ENCODE peak calls at places on chromosome 22, in four cellular contexts. X, Y, P and C are unnamed samples.
A peak's percentile ranks its signal among the peaks of the same experiment; 100 is the strongest.

GRCh38 chr22:36977947-36978660 is 41.1 kb downstream of the TST start:
- DNase-seq in X (peak; percentile 94), Y (peak; percentile 89), P (peak; percentile 91), C (peak; percentile 86)

GRCh38 chr22:30116362-30117117 is 36.3 kb downstream of the HORMAD2 start:
- DNase-seq in X (no peak), Y (no peak), P (no peak), C (peak; percentile 69)

GRCh38 chr22:37161442-37161841 is 11.7 kb upstream of the IL2RB start:
- DNase-seq in X (peak; percentile 55), Y (no peak), P (no peak), C (no peak)

GRCh38 chr22:42745118-42745517 is 24.4 kb upstream of the A4GALT start:
- DNase-seq in X (no peak), Y (no peak), P (no peak), C (peak; percentile 78)

GRCh38 chr22:43393132-43393844 is 18.5 kb upstream of the MPPED1 start:
- DNase-seq in X (no peak), Y (no peak), P (no peak), C (no peak)

GRCh38 chr22:35521358-35522264 is 19.0 kb upstream of the RASD2 start:
- DNase-seq in X (no peak), Y (no peak), P (no peak), C (no peak)

GRCh38 chr22:30582788-30583575 is 8.5 kb upstream of the GAL3ST1 start:
- DNase-seq in X (no peak), Y (no peak), P (no peak), C (no peak)

GRCh38 chr22:48567213-48567975 is 1260.3 kb downstream of the BRD1 start:
- DNase-seq in X (no peak), Y (no peak), P (no peak), C (no peak)

GRCh38 chr22:48629631-48630443 is 1197.8 kb downstream of the BRD1 start:
- DNase-seq in X (no peak), Y (no peak), P (no peak), C (no peak)

GRCh38 chr22:21755855-21756284 is 20.3 kb upstream of the YPEL1 start:
- DNase-seq in X (no peak), Y (no peak), P (no peak), C (peak; percentile 73)

GRCh38 chr22:39617342-39617741 is 46.8 kb downstream of the CACNA1I start:
- DNase-seq in X (no peak), Y (no peak), P (no peak), C (no peak)

GRCh38 chr22:20953668-20954500 is 13.2 kb upstream of the AIFM3 start:
- DNase-seq in X (no peak), Y (no peak), P (no peak), C (peak; percentile 49)

GRCh38 chr22:39475337-39475736 is 18.5 kb downstream of the MGAT3 start:
- DNase-seq in X (no peak), Y (no peak), P (no peak), C (no peak)

GRCh38 chr22:30860176-30861105 is 108.1 kb downstream of the MORC2 start:
- DNase-seq in X (no peak), Y (no peak), P (no peak), C (no peak)

GRCh38 chr22:50190182-50190951 is 4.7 kb downstream of the TRABD start:
- DNase-seq in X (peak; percentile 86), Y (peak; percentile 78), P (peak; percentile 68), C (peak; percentile 72)

GRCh38 chr22:48630848-48631247 is 1196.8 kb downstream of the BRD1 start:
- DNase-seq in X (no peak), Y (no peak), P (no peak), C (no peak)

GRCh38 chr22:22371031-22371541 is 126.5 kb downstream of the VPREB1 start:
- DNase-seq in X (peak; percentile 36), Y (no peak), P (no peak), C (no peak)

GRCh38 chr22:35352214-35353111 is 28.4 kb upstream of the HMOX1 start:
- DNase-seq in X (peak; percentile 83), Y (no peak), P (peak; percentile 67), C (no peak)

GRCh38 chr22:43616645-43617044 is 195.5 kb downstream of the EFCAB6 start:
- DNase-seq in X (no peak), Y (no peak), P (no peak), C (no peak)

GRCh38 chr22:40525250-40525884 is 111.2 kb downstream of the MRTFA start:
- DNase-seq in X (no peak), Y (peak; percentile 71), P (peak; percentile 64), C (peak; percentile 60)

GRCh38 chr22:30728829-30729228 is 34.2 kb downstream of the OSBP2 start:
- DNase-seq in X (no peak), Y (no peak), P (no peak), C (no peak)

GRCh38 chr22:38824587-38824986 is 19.2 kb downstream of the NPTXR start:
- DNase-seq in X (peak; percentile 55), Y (peak; percentile 42), P (peak; percentile 89), C (peak; percentile 81)

GRCh38 chr22:36197065-36197440 is 4.6 kb downstream of the APOL4 start:
- DNase-seq in X (no peak), Y (no peak), P (peak; percentile 47), C (peak; percentile 80)

GRCh38 chr22:31944700-31945477 is 554 bp downstream of the YWHAH start:
- DNase-seq in X (peak; percentile 58), Y (peak; percentile 25), P (peak; percentile 48), C (peak; percentile 49)

GRCh38 chr22:31504282-31504681 is 7.9 kb downstream of the SFI1 start:
- DNase-seq in X (no peak), Y (no peak), P (no peak), C (peak; percentile 53)

GRCh38 chr22:33271390-33272161 is 213.4 kb upstream of the SYN3 start:
- DNase-seq in X (peak; percentile 68), Y (no peak), P (no peak), C (peak; percentile 5)

GRCh38 chr22:50482107-50483074 is 1.0 kb downstream of the ADM2 start:
- DNase-seq in X (no peak), Y (no peak), P (no peak), C (no peak)

GRCh38 chr22:48798281-48799226 is 1029.1 kb downstream of the BRD1 start:
- DNase-seq in X (no peak), Y (no peak), P (no peak), C (no peak)

GRCh38 chr22:37802310-37803194 is 5.2 kb upstream of the GCAT start:
- DNase-seq in X (no peak), Y (no peak), P (peak; percentile 79), C (peak; percentile 57)

GRCh38 chr22:44440224-44441160 is 57.5 kb downstream of the RTL6 start:
- DNase-seq in X (no peak), Y (no peak), P (no peak), C (peak; percentile 9)

GRCh38 chr22:38649841-38650522 is 6.2 kb downstream of the FAM227A start:
- DNase-seq in X (no peak), Y (no peak), P (no peak), C (no peak)

GRCh38 chr22:32564170-32565001 is 89.8 kb downstream of the FBXO7 start:
- DNase-seq in X (no peak), Y (no peak), P (no peak), C (peak; percentile 81)

GRCh38 chr22:50674606-50675552 is 2.3 kb downstream of the SHANK3 start:
- DNase-seq in X (peak; percentile 22), Y (no peak), P (peak; percentile 90), C (no peak)

GRCh38 chr22:46407748-46408147 is 72.2 kb downstream of the TRMU start:
- DNase-seq in X (no peak), Y (no peak), P (no peak), C (no peak)

GRCh38 chr22:50146440-50147228 is 23.9 kb upstream of the PANX2 start:
- DNase-seq in X (no peak), Y (no peak), P (no peak), C (peak; percentile 58)

GRCh38 chr22:46652081-46652929 is 32.1 kb downstream of the GRAMD4 start:
- DNase-seq in X (no peak), Y (no peak), P (no peak), C (peak; percentile 12)

GRCh38 chr22:40190501-40190900 is 12.8 kb downstream of the TNRC6B start:
- DNase-seq in X (no peak), Y (no peak), P (no peak), C (no peak)